ENCODE peak calls at places on chromosomes 7 and 10, in four cellular contexts. One of them, this sample, is unnamed.

GRCh38 chr7:156993021-156993924 is 17.2 kb downstream of the MNX1 start:
- DNase-seq in A172: no peak
- DNase-seq in GM12865: no peak
- DNase-seq in stimulated activated CD4-positive, alpha-beta T cell treated with anti-CD3 and anti-CD28 coated beads, Interleukin-4, amount 100 ng/mL, for 4 hours: no peak
- DNase-seq in this sample: no peak

GRCh38 chr10:43287056-43288007 is 20.5 kb upstream of the RASGEF1A start:
- DNase-seq in A172: peak
- DNase-seq in GM12865: peak
- DNase-seq in stimulated activated CD4-positive, alpha-beta T cell treated with anti-CD3 and anti-CD28 coated beads, Interleukin-4, amount 100 ng/mL, for 4 hours: no peak
- DNase-seq in this sample: peak

GRCh38 chr7:148622887-148623585 is 32.5 kb downstream of the C7orf33 start:
- DNase-seq in A172: no peak
- DNase-seq in GM12865: no peak
- DNase-seq in stimulated activated CD4-positive, alpha-beta T cell treated with anti-CD3 and anti-CD28 coated beads, Interleukin-4, amount 100 ng/mL, for 4 hours: no peak
- DNase-seq in this sample: no peak

GRCh38 chr7:115066050-115066449 is 144.2 kb downstream of the MDFIC start:
- DNase-seq in A172: no peak
- DNase-seq in GM12865: peak
- DNase-seq in stimulated activated CD4-positive, alpha-beta T cell treated with anti-CD3 and anti-CD28 coated beads, Interleukin-4, amount 100 ng/mL, for 4 hours: no peak
- DNase-seq in this sample: no peak

GRCh38 chr7:89133357-89133756 is 337.8 kb upstream of the TEX47 start:
- DNase-seq in A172: no peak
- DNase-seq in GM12865: no peak
- DNase-seq in stimulated activated CD4-positive, alpha-beta T cell treated with anti-CD3 and anti-CD28 coated beads, Interleukin-4, amount 100 ng/mL, for 4 hours: no peak
- DNase-seq in this sample: no peak

GRCh38 chr10:132689721-132690360 is 96.1 kb downstream of the NKX6-2 start:
- DNase-seq in A172: no peak
- DNase-seq in GM12865: no peak
- DNase-seq in stimulated activated CD4-positive, alpha-beta T cell treated with anti-CD3 and anti-CD28 coated beads, Interleukin-4, amount 100 ng/mL, for 4 hours: no peak
- DNase-seq in this sample: no peak

GRCh38 chr10:38157270-38157685 is 63.1 kb downstream of the ZNF37A start:
- DNase-seq in A172: peak
- DNase-seq in GM12865: no peak
- DNase-seq in stimulated activated CD4-positive, alpha-beta T cell treated with anti-CD3 and anti-CD28 coated beads, Interleukin-4, amount 100 ng/mL, for 4 hours: no peak
- DNase-seq in this sample: no peak

GRCh38 chr7:66359656-66360211 is 154.6 kb downstream of the TPST1 start:
- DNase-seq in A172: no peak
- DNase-seq in GM12865: no peak
- DNase-seq in stimulated activated CD4-positive, alpha-beta T cell treated with anti-CD3 and anti-CD28 coated beads, Interleukin-4, amount 100 ng/mL, for 4 hours: no peak
- DNase-seq in this sample: no peak

GRCh38 chr10:29254123-29255046 is 34.5 kb upstream of the LYZL1 start:
- DNase-seq in A172: peak
- DNase-seq in GM12865: peak
- DNase-seq in stimulated activated CD4-positive, alpha-beta T cell treated with anti-CD3 and anti-CD28 coated beads, Interleukin-4, amount 100 ng/mL, for 4 hours: no peak
- DNase-seq in this sample: peak

GRCh38 chr7:29987083-29987482 is 2.5 kb downstream of the SCRN1 start:
- DNase-seq in A172: peak
- DNase-seq in GM12865: peak
- DNase-seq in stimulated activated CD4-positive, alpha-beta T cell treated with anti-CD3 and anti-CD28 coated beads, Interleukin-4, amount 100 ng/mL, for 4 hours: no peak
- DNase-seq in this sample: peak

GRCh38 chr10:23194966-23195845 is 3.1 kb downstream of the PTF1A start:
- DNase-seq in A172: no peak
- DNase-seq in GM12865: no peak
- DNase-seq in stimulated activated CD4-positive, alpha-beta T cell treated with anti-CD3 and anti-CD28 coated beads, Interleukin-4, amount 100 ng/mL, for 4 hours: no peak
- DNase-seq in this sample: no peak

This sample was measured in M059J.